ENCODE peak calls at places on chromosomes 6 and 20, in four cellular contexts. H, E, Q and T are unnamed samples. For H3K4me1, the result is how much of the 10 kb centered on the place peaks cover.

GRCh38 chr20:47998736-47999135 is 213.5 kb upstream of the SULF2 start:
- DNase-seq in E (no peak), Q (no peak), H (no peak), T (no peak)

GRCh38 chr6:124742971-124743370 is 219.3 kb upstream of the RNF217 start:
- DNase-seq in H (no peak), E (no peak), Q (peak), T (peak)

GRCh38 chr20:55139173-55139765 is 663.9 kb downstream of the DOK5 start:
- DNase-seq in Q (no peak), H (no peak), E (no peak), T (no peak)

GRCh38 chr6:4853782-4854511 is 77.7 kb downstream of the CDYL start:
- DNase-seq in H (no peak), E (peak), Q (no peak), T (no peak)

GRCh38 chr6:170243791-170244291 is 47.0 kb downstream of the DLL1 start:
- DNase-seq in Q (no peak), H (no peak), E (no peak), T (no peak)

GRCh38 chr6:111838749-111839484 is 34.3 kb downstream of the FYN start:
- DNase-seq in E (no peak), H (no peak), Q (no peak), T (no peak)

GRCh38 chr6:36430351-36430750 is 12.3 kb downstream of the PXT1 start:
- DNase-seq in H (no peak), Q (no peak), E (peak), T (no peak)

GRCh38 chr6:133136177-133136896 is 104.8 kb upstream of the EYA4 start:
- DNase-seq in Q (no peak), H (no peak), E (no peak), T (no peak)

GRCh38 chr6:25014806-25015560 is 79.2 kb upstream of the RIPOR2 start:
- DNase-seq in E (peak), H (peak), Q (peak), T (no peak)

GRCh38 chr6:28769626-28770402 is 154.0 kb downstream of the TRIM27 start:
- DNase-seq in E (peak), H (no peak), Q (peak), T (no peak)

GRCh38 chr20:58142843-58143185 is 85.6 kb downstream of the ANKRD60 start:
- DNase-seq in E (no peak), Q (no peak), H (no peak), T (no peak)

GRCh38 chr20:47133809-47134456 is 222.6 kb downstream of the ZMYND8 start:
- DNase-seq in Q (peak), H (no peak), E (peak), T (peak)

GRCh38 chr6:170209354-170210025 is 81.4 kb downstream of the DLL1 start:
- DNase-seq in E (no peak), H (no peak), Q (no peak), T (no peak)

GRCh38 chr20:45118028-45118427 is 3.1 kb upstream of the WFDC5 start:
- DNase-seq in Q (no peak), E (no peak), H (no peak), T (no peak)

GRCh38 chr20:45119556-45120266 is 4.6 kb downstream of the WFDC12 start:
- DNase-seq in E (no peak), H (no peak), Q (no peak), T (no peak)

GRCh38 chr20:45124365-45124764 is at the start of gene WFDC12:
- DNase-seq in H (no peak), E (no peak), Q (no peak), T (no peak)

GRCh38 chr20:45117581-45117980 is 2.6 kb upstream of the WFDC5 start:
- DNase-seq in Q (no peak), H (no peak), E (no peak), T (no peak)

DNA sequence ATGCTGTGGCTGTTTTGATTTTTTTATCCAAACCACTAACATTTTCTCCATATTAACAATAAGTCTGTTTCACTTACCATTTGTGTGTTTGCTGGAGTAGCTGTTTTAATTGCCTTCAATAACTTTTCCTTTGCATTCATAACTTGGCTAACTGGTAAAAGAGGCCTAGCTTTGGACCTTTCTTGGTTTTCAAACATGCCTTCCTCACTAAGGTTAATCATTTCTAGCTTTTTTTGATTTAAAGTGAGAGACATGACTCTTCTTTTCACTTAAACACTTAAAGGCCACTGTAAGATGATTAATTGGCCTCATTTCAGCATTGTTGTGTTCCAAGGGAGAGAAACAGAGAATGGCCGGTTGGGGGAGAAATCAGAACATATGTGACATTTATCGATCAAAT is 2.9 kb downstream of the WFDC12 start:
- DNase-seq in H (no peak), E (no peak), Q (no peak), T (no peak)
- H3K4me1 ChIP-seq in H (under half), E (under half), Q (under half), T (under half)

GRCh38 chr6:46377209-46377608 is 114.0 kb downstream of the RCAN2 start:
- DNase-seq in H (no peak), E (no peak), Q (no peak), T (no peak)

GRCh38 chr6:46381057-46381456 is 110.2 kb downstream of the RCAN2 start:
- DNase-seq in Q (no peak), H (no peak), E (no peak), T (no peak)

GRCh38 chr6:46378161-46378881 is 112.9 kb downstream of the RCAN2 start:
- DNase-seq in E (no peak), Q (no peak), H (no peak), T (no peak)

GRCh38 chr6:46380152-46380807 is 111.0 kb downstream of the RCAN2 start:
- DNase-seq in H (no peak), Q (no peak), E (no peak), T (no peak)

GRCh38 chr6:46378882-46379405 is 112.3 kb downstream of the RCAN2 start:
- DNase-seq in Q (no peak), E (no peak), H (no peak), T (no peak)
- H3K27ac ChIP-seq in Q (no peak), E (no peak), H (no peak), T (no peak)

GRCh38 chr20:53952528-53953096 is 117.8 kb downstream of the BCAS1 start:
- DNase-seq in Q (no peak), H (no peak), E (no peak), T (no peak)
- TF ChIP-seq CTCF in Q (no peak), H (no peak), E (no peak), T (no peak)

GRCh38 chr6:32183483-32184083 is 470 bp downstream of the AGER start:
- DNase-seq in H (no peak), E (no peak), Q (no peak), T (no peak)
- H3K4me1 ChIP-seq in H (half or more), E (under half), Q (under half), T (under half)

GRCh38 chr20:6533321-6533720 is 234.2 kb upstream of the BMP2 start:
- DNase-seq in Q (peak), E (peak), H (no peak), T (no peak)
- H3K27ac ChIP-seq in Q (peak), E (peak), H (no peak), T (no peak)

GRCh38 chr6:43929511-43929910 is 159.5 kb downstream of the VEGFA start:
- DNase-seq in H (no peak), E (no peak), Q (no peak), T (no peak)

GRCh38 chr6:43923376-43924221 is 153.6 kb downstream of the VEGFA start:
- DNase-seq in Q (peak), H (no peak), E (peak), T (peak)

GRCh38 chr6:43924222-43924702 is 154.3 kb downstream of the VEGFA start:
- DNase-seq in H (peak), E (peak), Q (peak), T (no peak)

GRCh38 chr6:43927525-43928210 is 157.7 kb downstream of the VEGFA start:
- DNase-seq in H (no peak), Q (no peak), E (no peak), T (peak)

DNA sequence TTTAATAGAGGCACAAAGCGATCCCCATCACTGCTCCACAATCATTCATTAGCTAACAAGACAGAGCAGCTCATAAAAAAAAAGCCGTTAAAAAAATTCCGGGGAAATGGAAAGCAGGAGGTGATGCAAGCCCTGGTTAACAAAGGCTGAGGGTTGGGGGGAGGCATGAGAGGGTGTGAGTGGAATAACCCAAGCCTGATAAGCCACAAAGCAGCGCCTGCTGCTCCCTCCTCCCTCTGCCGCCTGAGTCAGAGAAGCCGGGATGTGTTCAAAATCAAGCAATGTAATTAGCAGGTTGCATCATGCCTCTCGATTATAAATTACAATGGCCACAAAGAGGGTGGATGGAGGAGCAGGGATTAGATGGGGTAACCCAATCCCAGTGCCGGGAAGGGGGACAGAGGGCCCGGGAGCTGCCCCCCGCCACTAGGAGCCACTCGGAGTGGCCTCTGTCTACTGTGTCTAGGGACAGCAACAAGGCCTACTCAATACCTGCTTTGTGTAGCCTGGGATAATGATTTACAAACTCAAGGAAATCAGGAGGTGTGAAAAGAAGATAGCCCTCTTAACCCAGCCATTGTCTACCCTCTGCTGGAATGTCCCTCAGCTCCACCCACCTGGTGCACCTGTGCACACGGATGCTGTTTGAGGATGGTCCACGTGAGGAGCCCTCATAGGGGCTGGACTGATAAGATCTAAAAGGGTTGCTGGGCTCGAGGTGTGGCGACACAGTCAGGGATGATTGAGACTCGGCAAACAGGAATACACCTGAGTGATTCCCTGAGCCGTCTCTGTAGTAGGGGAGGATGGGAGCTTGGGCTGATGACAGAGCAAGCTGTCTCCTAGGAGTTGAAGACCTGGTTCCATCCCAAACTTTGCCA is 156.9 kb downstream of the VEGFA start:
- DNase-seq in Q (peak), E (peak), H (no peak), T (peak)
- TF ChIP-seq CTCF in Q (peak), E (no peak), H (no peak), T (peak)

GRCh38 chr6:109021870-109022269 is 72.8 kb downstream of the SESN1 start:
- DNase-seq in Q (no peak), E (no peak), H (no peak), T (no peak)
- H3K4me1 ChIP-seq in Q (under half), E (under half), H (under half), T (under half)

DNA sequence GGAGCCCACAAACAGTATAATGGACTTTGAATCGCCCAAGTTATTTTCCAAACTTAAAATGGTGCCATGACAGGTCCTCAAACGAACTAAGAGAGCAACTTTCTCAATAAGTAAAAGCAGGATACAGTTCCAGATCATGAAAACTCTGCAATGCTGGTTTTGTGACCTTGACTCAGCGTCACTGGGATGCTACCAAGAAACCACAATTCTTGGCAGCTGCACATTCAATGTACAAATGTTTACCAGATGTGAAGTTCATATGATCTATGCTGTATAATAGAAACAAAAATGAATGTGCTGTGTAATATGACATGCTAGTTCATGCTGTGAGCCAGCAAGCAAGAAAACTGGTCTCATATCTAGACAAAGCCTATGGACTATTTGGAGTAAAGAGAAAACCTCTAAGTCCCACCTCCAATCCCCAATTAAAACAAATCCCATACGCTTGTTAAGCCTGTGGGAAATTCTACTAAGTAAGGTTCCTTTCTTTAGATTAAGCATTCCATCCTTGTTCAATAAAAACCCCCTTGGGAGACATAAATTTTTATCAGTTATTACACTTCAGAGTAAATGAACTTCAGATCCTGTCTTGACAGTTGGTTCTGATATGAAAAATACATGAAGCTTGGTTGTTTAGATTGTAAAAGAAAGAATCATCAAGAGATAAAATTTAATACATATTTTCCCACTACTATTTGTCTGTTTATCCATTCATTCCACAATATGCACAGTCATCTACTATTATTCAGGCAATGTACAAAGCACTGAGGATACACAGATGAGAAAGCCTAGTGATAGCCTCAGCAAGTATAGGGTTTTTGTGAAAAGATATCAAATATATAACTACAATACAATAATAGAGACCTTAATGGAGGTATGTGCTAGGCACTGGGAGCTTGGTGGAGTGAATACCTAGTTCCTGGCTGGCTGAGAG is 20.2 kb downstream of the COL21A1 start:
- DNase-seq in Q (peak), E (peak), H (no peak), T (no peak)
- H3K27ac ChIP-seq in Q (no peak), E (no peak), H (no peak), T (no peak)

GRCh38 chr20:39214778-39215177 is 252.6 kb downstream of the DHX35 start:
- DNase-seq in H (no peak), E (no peak), Q (no peak), T (no peak)
- TF ChIP-seq CTCF in H (no peak), E (no peak), Q (no peak), T (no peak)

GRCh38 chr6:158573542-158573931 is 13.6 kb downstream of the TMEM181 start:
- DNase-seq in E (no peak), H (no peak), Q (no peak), T (no peak)

GRCh38 chr6:158571826-158572652 is 12.1 kb downstream of the TMEM181 start:
- DNase-seq in Q (no peak), H (no peak), E (no peak), T (no peak)

GRCh38 chr6:158574800-158575199 is 14.9 kb downstream of the TMEM181 start:
- DNase-seq in H (no peak), Q (no peak), E (no peak), T (no peak)

GRCh38 chr6:158570681-158570962 is 10.7 kb downstream of the TMEM181 start:
- DNase-seq in E (no peak), Q (no peak), H (no peak), T (no peak)

GRCh38 chr6:158572653-158573541 is 13.0 kb downstream of the TMEM181 start:
- DNase-seq in E (no peak), H (no peak), Q (no peak), T (no peak)
- H3K4me1 ChIP-seq in E (under half), H (under half), Q (under half), T (under half)